ENCODE peak calls at places on chromosomes 1 and 21, in five cellular contexts. One of them, this sample, is unnamed.

GRCh38 chr1:33927721-33928120 is 63.8 kb downstream of the HMGB4 start:
- DNase-seq in NCI-H1092 treated with DMSO at 0.1 percent for 48 hours: no peak
- DNase-seq in HEK293T: no peak
- DNase-seq in globus pallidus: no peak
- DNase-seq in kidney tubule cell: peak
- DNase-seq in this sample: no peak

GRCh38 chr1:217917277-217917887 is 286.2 kb downstream of the SPATA17 start:
- DNase-seq in NCI-H1092 treated with DMSO at 0.1 percent for 48 hours: no peak
- DNase-seq in HEK293T: no peak
- DNase-seq in globus pallidus: no peak
- DNase-seq in kidney tubule cell: no peak
- DNase-seq in this sample: no peak

GRCh38 chr1:78607334-78607927 is 12.8 kb upstream of the IFI44L start:
- DNase-seq in NCI-H1092 treated with DMSO at 0.1 percent for 48 hours: no peak
- DNase-seq in HEK293T: peak
- DNase-seq in globus pallidus: no peak
- DNase-seq in kidney tubule cell: peak
- DNase-seq in this sample: no peak

GRCh38 chr21:45999581-46000181 is 18.1 kb downstream of the COL6A1 start:
- DNase-seq in NCI-H1092 treated with DMSO at 0.1 percent for 48 hours: no peak
- DNase-seq in HEK293T: no peak
- DNase-seq in globus pallidus: no peak
- DNase-seq in kidney tubule cell: no peak
- DNase-seq in this sample: no peak

GRCh38 chr1:100921110-100921706 is 25.3 kb downstream of the SLC30A7 start:
- DNase-seq in NCI-H1092 treated with DMSO at 0.1 percent for 48 hours: peak
- DNase-seq in HEK293T: peak
- DNase-seq in globus pallidus: peak
- DNase-seq in kidney tubule cell: peak
- DNase-seq in this sample: peak

GRCh38 chr1:173043253-173043652 is 7.5 kb downstream of the TNFSF18 start:
- DNase-seq in NCI-H1092 treated with DMSO at 0.1 percent for 48 hours: no peak
- DNase-seq in HEK293T: no peak
- DNase-seq in globus pallidus: no peak
- DNase-seq in kidney tubule cell: peak
- DNase-seq in this sample: no peak

GRCh38 chr1:9400425-9401079 is 107.9 kb downstream of the SPSB1 start:
- DNase-seq in NCI-H1092 treated with DMSO at 0.1 percent for 48 hours: no peak
- DNase-seq in HEK293T: no peak
- DNase-seq in globus pallidus: no peak
- DNase-seq in kidney tubule cell: peak
- DNase-seq in this sample: no peak

GRCh38 chr1:161069731-161070270 is at the start of gene ARHGAP30:
- DNase-seq in NCI-H1092 treated with DMSO at 0.1 percent for 48 hours: no peak
- DNase-seq in HEK293T: no peak
- DNase-seq in globus pallidus: peak
- DNase-seq in kidney tubule cell: no peak
- DNase-seq in this sample: no peak

GRCh38 chr1:153790282-153790995 is 15.2 kb downstream of the SLC27A3 start:
- DNase-seq in NCI-H1092 treated with DMSO at 0.1 percent for 48 hours: peak
- DNase-seq in HEK293T: no peak
- DNase-seq in globus pallidus: peak
- DNase-seq in kidney tubule cell: no peak
- DNase-seq in this sample: no peak

GRCh38 chr1:172818841-172819527 is 160.1 kb downstream of the FASLG start:
- DNase-seq in NCI-H1092 treated with DMSO at 0.1 percent for 48 hours: no peak
- DNase-seq in HEK293T: no peak
- DNase-seq in globus pallidus: peak
- DNase-seq in kidney tubule cell: peak
- DNase-seq in this sample: no peak

GRCh38 chr1:33182452-33182851 is 609 bp upstream of the TRIM62 start:
- DNase-seq in NCI-H1092 treated with DMSO at 0.1 percent for 48 hours: no peak
- DNase-seq in HEK293T: peak
- DNase-seq in globus pallidus: no peak
- DNase-seq in kidney tubule cell: no peak
- DNase-seq in this sample: no peak

GRCh38 chr1:3040004-3040403 is 18.7 kb downstream of the ACTRT2 start:
- DNase-seq in NCI-H1092 treated with DMSO at 0.1 percent for 48 hours: no peak
- DNase-seq in HEK293T: no peak
- DNase-seq in globus pallidus: no peak
- DNase-seq in kidney tubule cell: no peak
- DNase-seq in this sample: no peak

GRCh38 chr1:40305871-40306270 is 11.2 kb downstream of the COL9A2 start:
- DNase-seq in NCI-H1092 treated with DMSO at 0.1 percent for 48 hours: no peak
- DNase-seq in HEK293T: peak
- DNase-seq in globus pallidus: no peak
- DNase-seq in kidney tubule cell: no peak
- DNase-seq in this sample: no peak

This sample was measured in neuronal stem cell.